ENCODE peak calls at places on chromosomes 6 and 20, in nine cellular contexts. G, Z, Q, P, X, E, D, W and R are unnamed samples.

GRCh38 chr20:37575884-37576283 is 48.2 kb upstream of the BLCAP start:
- DNase-seq in Q (no peak), X (no peak), G (no peak), D (no peak), P (peak), W (no peak), Z (no peak), E (no peak), R (no peak)

GRCh38 chr20:51549474-51549873 is 7.0 kb upstream of the NFATC2 start:
- DNase-seq in G (no peak), E (no peak), D (no peak), W (no peak), Z (no peak), Q (no peak), P (no peak), X (no peak), R (no peak)

GRCh38 chr20:37867289-37868195 is 35.4 kb upstream of the VSTM2L start:
- DNase-seq in P (no peak), Z (no peak), G (no peak), W (no peak), E (no peak), Q (no peak), D (no peak), X (no peak), R (peak)

GRCh38 chr20:54642733-54643667 is 167.6 kb downstream of the DOK5 start:
- DNase-seq in D (no peak), P (no peak), W (peak), X (no peak), Q (no peak), G (peak), E (no peak), Z (no peak), R (no peak)

GRCh38 chr20:39263076-39263475 is 300.9 kb downstream of the DHX35 start:
- DNase-seq in Q (peak), W (no peak), Z (no peak), P (no peak), D (no peak), E (no peak), X (no peak), G (no peak), R (no peak)

GRCh38 chr20:64159286-64159680 is 5.0 kb upstream of the MYT1 start:
- DNase-seq in D (no peak), P (no peak), Z (no peak), E (no peak), W (no peak), G (no peak), X (no peak), Q (no peak), R (no peak)

GRCh38 chr6:139970591-139970991 is 596.1 kb upstream of the CITED2 start:
- DNase-seq in W (no peak), Z (no peak), E (no peak), G (peak), X (no peak), Q (peak), P (no peak), D (no peak), R (peak)

GRCh38 chr6:36414481-36414880 is 27.0 kb upstream of the ETV7 start:
- DNase-seq in X (no peak), E (no peak), Z (no peak), Q (no peak), W (no peak), D (no peak), G (peak), P (no peak), R (no peak)

GRCh38 chr6:70353343-70353913 is 50.5 kb upstream of the COL9A1 start:
- DNase-seq in X (no peak), Q (no peak), W (no peak), E (no peak), Z (no peak), P (no peak), G (no peak), D (no peak), R (no peak)

GRCh38 chr6:141212296-141212695 is 920.4 kb upstream of the GJE1 start:
- DNase-seq in W (no peak), E (no peak), G (no peak), P (peak), D (no peak), Z (no peak), Q (no peak), X (no peak), R (no peak)

GRCh38 chr6:18148304-18149025 is 6.4 kb downstream of the TPMT start:
- DNase-seq in D (no peak), Q (peak), E (no peak), W (no peak), G (peak), P (no peak), X (no peak), Z (no peak), R (peak)

GRCh38 chr6:24935753-24936152 is at the start of gene RIPOR2:
- DNase-seq in E (no peak), Z (no peak), P (peak), G (no peak), X (no peak), Q (no peak), W (no peak), D (peak), R (no peak)

GRCh38 chr20:63969851-63970713 is at the start of gene ZNF512B:
- DNase-seq in X (peak), W (peak), E (peak), G (peak), Q (no peak), P (peak), D (peak), Z (peak), R (peak)

GRCh38 chr20:24206995-24207394 is 218.4 kb upstream of the GGTLC1 start:
- DNase-seq in G (peak), Q (peak), D (no peak), Z (no peak), E (no peak), P (no peak), W (no peak), X (no peak), R (no peak)

GRCh38 chr20:58579069-58579818 is 64.0 kb upstream of the APCDD1L start:
- DNase-seq in G (no peak), E (no peak), D (no peak), P (no peak), W (no peak), X (no peak), Q (no peak), Z (no peak), R (no peak)

GRCh38 chr20:2978519-2978918 is 64.9 kb upstream of the GNRH2 start:
- DNase-seq in Z (no peak), G (no peak), E (no peak), X (no peak), P (no peak), Q (no peak), W (no peak), D (no peak), R (no peak)

GRCh38 chr6:13712485-13712990 is 903 bp upstream of the RANBP9 start:
- DNase-seq in D (no peak), Z (no peak), X (no peak), P (no peak), W (no peak), E (no peak), G (peak), Q (no peak), R (no peak)

GRCh38 chr6:122696079-122696478 is 83.4 kb upstream of the FABP7 start:
- DNase-seq in D (no peak), G (peak), X (no peak), W (no peak), Q (peak), Z (no peak), P (no peak), E (no peak), R (peak)

GRCh38 chr6:150025201-150025917 is at the start of gene RAET1L:
- DNase-seq in Q (peak), P (no peak), E (no peak), X (no peak), D (no peak), G (peak), Z (peak), W (no peak), R (peak)

GRCh38 chr20:35618372-35619131 is 2.9 kb downstream of the SPAG4 start:
- DNase-seq in D (no peak), W (no peak), Q (peak), P (peak), G (peak), Z (peak), X (no peak), E (no peak), R (no peak)

GRCh38 chr6:134446228-134446848 is 128.4 kb upstream of the SGK1 start:
- DNase-seq in Z (no peak), X (peak), W (no peak), D (no peak), P (no peak), Q (no peak), G (peak), E (peak), R (no peak)

GRCh38 chr20:2795451-2795850 is 5.0 kb downstream of the CPXM1 start:
- DNase-seq in E (no peak), Q (no peak), W (no peak), P (no peak), G (no peak), X (no peak), D (no peak), Z (no peak), R (no peak)

GRCh38 chr6:75794351-75794846 is 45.4 kb downstream of the MYO6 start:
- DNase-seq in E (no peak), X (no peak), W (no peak), D (no peak), Q (no peak), P (no peak), Z (no peak), G (no peak), R (no peak)

GRCh38 chr6:104984831-104985230 is 27.9 kb downstream of the LIN28B start:
- DNase-seq in P (no peak), Z (no peak), E (no peak), D (no peak), X (no peak), W (no peak), Q (no peak), G (no peak), R (no peak)

GRCh38 chr6:81241126-81241525 is 511.4 kb downstream of the TENT5A start:
- DNase-seq in X (no peak), E (no peak), Z (no peak), W (no peak), P (no peak), G (peak), D (no peak), Q (no peak), R (no peak)

GRCh38 chr20:52078289-52078688 is 113.3 kb downstream of the ZFP64 start:
- DNase-seq in X (no peak), E (no peak), W (no peak), Q (peak), Z (no peak), G (no peak), D (no peak), P (no peak), R (no peak)

GRCh38 chr6:170254315-170255213 is 36.3 kb downstream of the DLL1 start:
- DNase-seq in E (no peak), Q (no peak), P (no peak), Z (no peak), D (no peak), W (no peak), X (no peak), G (no peak), R (no peak)

GRCh38 chr6:8203337-8203736 is 101.0 kb upstream of the EEF1E1 start:
- DNase-seq in Q (no peak), D (no peak), Z (no peak), E (no peak), W (no peak), P (no peak), X (no peak), G (no peak), R (no peak)

GRCh38 chr6:22036699-22037098 is 260.1 kb downstream of the PRL start:
- DNase-seq in W (no peak), E (no peak), Q (no peak), P (no peak), Z (no peak), G (no peak), D (no peak), X (no peak), R (no peak)

GRCh38 chr20:2312876-2313275 is 17.1 kb downstream of the TGM3 start:
- DNase-seq in W (no peak), G (no peak), D (no peak), Q (no peak), P (no peak), E (no peak), Z (no peak), X (no peak), R (no peak)

GRCh38 chr6:42197574-42198362 is 3.0 kb upstream of the GUCA1B start:
- DNase-seq in D (no peak), W (no peak), X (no peak), P (no peak), Q (peak), Z (peak), E (peak), G (peak), R (peak)

GRCh38 chr6:13989424-13990144 is 64.8 kb downstream of the RNF182 start:
- DNase-seq in E (no peak), Z (no peak), G (no peak), W (no peak), X (no peak), Q (peak), D (no peak), P (no peak), R (no peak)